ENCODE peak calls at places on chromosomes 2 and 18, in eight cellular contexts. I, B, H, C, L, E, T and M are unnamed samples.
A peak's percentile ranks its signal among the peaks of the same experiment; 100 is the strongest.

GRCh38 chr2:96940026-96940601 is 46.3 kb downstream of the FAM178B start:
- DNase-seq in I (no peak), B (no peak), H (no peak), C (no peak), L (no peak), E (no peak), T (no peak), M (no peak)

GRCh38 chr18:62757399-62758010 is 42.2 kb downstream of the PHLPP1 start:
- DNase-seq in I (no peak), B (peak; percentile 59), H (no peak), C (no peak), L (no peak), E (no peak), T (no peak), M (no peak)

GRCh38 chr2:127578411-127578810 is 42.9 kb downstream of the MYO7B start:
- DNase-seq in I (no peak), B (no peak), H (peak; percentile 21), C (no peak), L (no peak), E (no peak), T (no peak), M (no peak)

GRCh38 chr2:227642691-227643090 is 23.9 kb upstream of the SCYGR5 start:
- DNase-seq in I (no peak), B (no peak), H (no peak), C (no peak), L (no peak), E (no peak), T (no peak), M (no peak)

GRCh38 chr2:45180784-45181183 is 171.5 kb upstream of the SIX2 start:
- DNase-seq in I (no peak), B (no peak), H (no peak), C (no peak), L (no peak), E (no peak), T (no peak), M (no peak)

GRCh38 chr2:17879137-17879912 is 858 bp downstream of the KCNS3 start:
- DNase-seq in I (peak; percentile 75), B (peak; percentile 94), H (peak; percentile 68), C (no peak), L (peak; percentile 64), E (peak; percentile 87), T (peak; percentile 83), M (peak; percentile 80)

GRCh38 chr2:23556929-23557328 is 171.9 kb downstream of the KLHL29 start:
- DNase-seq in I (no peak), B (no peak), H (no peak), C (no peak), L (no peak), E (no peak), T (no peak), M (no peak)

GRCh38 chr2:217737127-217737526 is 265.7 kb downstream of the TNS1 start:
- DNase-seq in I (peak; percentile 14), B (no peak), H (no peak), C (no peak), L (no peak), E (no peak), T (no peak), M (no peak)

GRCh38 chr2:232336956-232337700 is 41.4 kb upstream of the ALPP start:
- DNase-seq in I (peak; percentile 37), B (no peak), H (no peak), C (no peak), L (no peak), E (no peak), T (no peak), M (no peak)

GRCh38 chr2:133504566-133505505 is 63.4 kb downstream of the NCKAP5 start:
- DNase-seq in I (peak; percentile 68), B (no peak), H (no peak), C (no peak), L (no peak), E (peak; percentile 60), T (no peak), M (no peak)
- H3K27ac ChIP-seq in I (peak overlapping the region; percentile 52), B (no peak overlapping the region), H (no peak overlapping the region), C (no peak overlapping the region), L (no peak overlapping the region), E (peak overlapping the region; percentile 36), T (no peak overlapping the region), M (no peak overlapping the region)

DNA sequence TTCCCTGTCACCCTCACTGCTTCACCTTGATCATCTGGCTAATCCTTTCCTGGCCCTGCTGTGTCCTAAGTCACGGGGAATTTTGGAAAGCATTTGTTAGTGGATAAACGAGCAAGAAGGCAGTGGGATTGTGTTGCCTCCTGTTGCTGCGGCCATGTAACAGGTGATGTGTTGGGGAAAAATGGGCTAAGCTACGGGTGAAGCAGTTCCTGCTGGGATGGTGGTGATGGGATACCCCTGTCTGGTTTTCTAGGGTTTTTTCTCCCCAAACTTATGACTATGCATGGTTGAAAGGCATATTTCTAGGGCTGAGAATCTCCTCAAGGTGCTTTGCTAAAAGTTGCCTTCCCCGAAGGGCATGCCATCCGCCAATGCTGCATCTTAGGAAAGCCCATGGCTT is 68.1 kb downstream of the WDSUB1 start:
- DNase-seq in I (no peak), B (peak; percentile 20), H (no peak), C (no peak), L (no peak), E (no peak), T (no peak), M (no peak)
- H3K4me1 ChIP-seq in I (no peaks in the 10 kb centered on the region), B (no peaks in the 10 kb centered on the region), H (peaks cover 7% of the 10 kb centered on the region), C (no peaks in the 10 kb centered on the region), L (no peaks in the 10 kb centered on the region), E (no peaks in the 10 kb centered on the region), T (no peaks in the 10 kb centered on the region), M (peaks cover 8% of the 10 kb centered on the region)

GRCh38 chr2:199869653-199870052 is 18.7 kb upstream of the FTCDNL1 start:
- DNase-seq in I (no peak), B (no peak), H (no peak), C (no peak), L (no peak), E (no peak), T (no peak), M (no peak)
- H3K27ac ChIP-seq in I (no peak overlapping the region), B (no peak overlapping the region), H (no peak overlapping the region), C (no peak overlapping the region), L (no peak overlapping the region), E (no peak overlapping the region), T (no peak overlapping the region), M (no peak overlapping the region)

GRCh38 chr2:110105608-110106467 is 9.8 kb downstream of the MALL start:
- DNase-seq in I (no peak), B (peak; percentile 10), H (no peak), C (no peak), L (no peak), E (peak; percentile 82), T (no peak), M (no peak)
- H3K4me1 ChIP-seq in I (no peaks in the 10 kb centered on the region), B (no peaks in the 10 kb centered on the region), H (peaks cover 26% of the 10 kb centered on the region), C (no peaks in the 10 kb centered on the region), L (no peaks in the 10 kb centered on the region), E (peaks cover 43% of the 10 kb centered on the region), T (no peaks in the 10 kb centered on the region), M (peaks cover 1% of the 10 kb centered on the region)

GRCh38 chr2:98087447-98088065 is 589 bp downstream of the VWA3B start:
- DNase-seq in I (no peak), B (no peak), H (no peak), C (no peak), L (no peak), E (no peak), T (no peak), M (no peak)
- H3K27ac ChIP-seq in I (peak overlapping the region; percentile 62), B (no peak overlapping the region), H (no peak overlapping the region), C (no peak overlapping the region), L (no peak overlapping the region), E (peak overlapping the region; percentile 80), T (no peak overlapping the region), M (no peak overlapping the region)

GRCh38 chr18:77103181-77103875 is 29.3 kb downstream of the MBP start:
- DNase-seq in I (no peak), B (no peak), H (peak; percentile 73), C (no peak), L (no peak), E (no peak), T (no peak), M (no peak)
- H3K4me1 ChIP-seq in I (peaks cover 11% of the 10 kb centered on the region), B (no peaks in the 10 kb centered on the region), H (peaks cover 88% of the 10 kb centered on the region), C (peaks cover 99% of the 10 kb centered on the region), L (peaks cover 5% of the 10 kb centered on the region), E (peaks cover 39% of the 10 kb centered on the region), T (peaks cover 30% of the 10 kb centered on the region), M (peaks cover 13% of the 10 kb centered on the region)

GRCh38 chr2:69572640-69573039 is 70.9 kb downstream of the AAK1 start:
- DNase-seq in I (no peak), B (no peak), H (no peak), C (no peak), L (no peak), E (no peak), T (no peak), M (no peak)
- H3K27ac ChIP-seq in I (no peak overlapping the region), B (no peak overlapping the region), H (peak overlapping the region; percentile 32), C (no peak overlapping the region), L (no peak overlapping the region), E (no peak overlapping the region), T (no peak overlapping the region), M (no peak overlapping the region)

GRCh38 chr2:43134571-43134889 is 91.9 kb downstream of the ZFP36L2 start:
- DNase-seq in I (no peak), B (no peak), H (no peak), C (no peak), L (no peak), E (no peak), T (no peak), M (no peak)

GRCh38 chr2:43133708-43134570 is 92.5 kb downstream of the ZFP36L2 start:
- DNase-seq in I (no peak), B (peak; percentile 49), H (no peak), C (peak; percentile 92), L (no peak), E (peak; percentile 83), T (peak; percentile 74), M (no peak)

GRCh38 chr2:43136862-43137261 is 89.5 kb downstream of the ZFP36L2 start:
- DNase-seq in I (no peak), B (peak; percentile 41), H (no peak), C (peak; percentile 96), L (no peak), E (no peak), T (no peak), M (no peak)

GRCh38 chr2:43136011-43136799 is 90.2 kb downstream of the ZFP36L2 start:
- DNase-seq in I (no peak), B (peak; percentile 42), H (no peak), C (peak; percentile 45), L (no peak), E (no peak), T (no peak), M (no peak)

GRCh38 chr2:43135583-43135982 is 90.8 kb downstream of the ZFP36L2 start:
- DNase-seq in I (no peak), B (peak; percentile 46), H (no peak), C (no peak), L (no peak), E (no peak), T (no peak), M (no peak)
- H3K4me1 ChIP-seq in I (peaks cover 2% of the 10 kb centered on the region), B (peaks cover 3% of the 10 kb centered on the region), H (peaks cover 69% of the 10 kb centered on the region), C (peaks cover 100% of the 10 kb centered on the region), L (peaks cover 4% of the 10 kb centered on the region), E (peaks cover 33% of the 10 kb centered on the region), T (peaks cover 42% of the 10 kb centered on the region), M (peaks cover 32% of the 10 kb centered on the region)